ENCODE peak calls at places on chromosomes 16 and 17, in nine cellular contexts. Z is heart left ventricle; Q is activated CD4-positive, alpha-beta T cell treated with anti-CD3 and anti-CD28 coated beads, Interleukin-2, amount 10 ng/mL, durations not matched to agents 7 days and 5 days; D is HFFc6; C is NCI-H1694; F is epithelial cell of proximal tubule; G is T-helper 1 cell; O is smooth muscle cell of the brain vasculature; N is thoracic aorta. R is an unnamed sample.

GRCh38 chr17:15494821-15495220 is 27.4 kb upstream of the CDRT4 start:
- DNase-seq in Z (no peak), Q (no peak), D (no peak), C (no peak), F (no peak), G (no peak), O (no peak), N (no peak), R (no peak)

GRCh38 chr17:27670791-27671590 is 40.0 kb downstream of the LGALS9 start:
- DNase-seq in Z (no peak), Q (no peak), D (no peak), C (no peak), F (no peak), G (no peak), O (no peak), N (no peak), R (no peak)

GRCh38 chr17:69412336-69412735 is 2.2 kb upstream of the MAP2K6 start:
- DNase-seq in Z (no peak), Q (no peak), D (no peak), C (no peak), F (no peak), G (no peak), O (no peak), N (no peak), R (no peak)

GRCh38 chr16:6483634-6484033 is 849.0 kb upstream of the RBFOX1 start:
- DNase-seq in Z (no peak), Q (no peak), D (no peak), C (peak), F (no peak), G (no peak), O (no peak), N (no peak), R (peak)

GRCh38 chr16:31253642-31254045 is 6.1 kb upstream of the ITGAM start:
- DNase-seq in Z (peak), Q (peak), D (no peak), C (no peak), F (no peak), G (no peak), O (no peak), N (peak), R (no peak)

GRCh38 chr17:8164815-8165131 is 2.0 kb upstream of the VAMP2 start:
- DNase-seq in Z (no peak), Q (peak), D (no peak), C (no peak), F (no peak), G (no peak), O (no peak), N (no peak), R (no peak)

GRCh38 chr17:51044964-51045363 is 75.7 kb downstream of the SPAG9 start:
- DNase-seq in Z (no peak), Q (no peak), D (no peak), C (peak), F (no peak), G (no peak), O (no peak), N (no peak), R (no peak)

GRCh38 chr17:32593003-32593402 is 106.2 kb downstream of the CDK5R1 start:
- DNase-seq in Z (no peak), Q (no peak), D (no peak), C (no peak), F (no peak), G (no peak), O (no peak), N (no peak), R (no peak)

GRCh38 chr16:1789643-1790045 is 3.9 kb downstream of the IGFALS start:
- DNase-seq in Z (peak), Q (no peak), D (no peak), C (no peak), F (no peak), G (no peak), O (no peak), N (no peak), R (no peak)

GRCh38 chr16:86925067-86925791 is 346.9 kb downstream of the FOXL1 start:
- DNase-seq in Z (no peak), Q (no peak), D (no peak), C (no peak), F (no peak), G (no peak), O (no peak), N (no peak), R (no peak)

GRCh38 chr16:25626172-25626571 is 65.6 kb upstream of the HS3ST4 start:
- DNase-seq in Z (no peak), Q (no peak), D (no peak), C (no peak), F (no peak), G (no peak), O (no peak), N (no peak), R (no peak)

GRCh38 chr17:41491476-41491875 is 1.8 kb upstream of the KRT36 start:
- DNase-seq in Z (no peak), Q (no peak), D (no peak), C (no peak), F (no peak), G (no peak), O (no peak), N (no peak), R (no peak)

R was measured in neuronal stem cell.